ENCODE peak calls at places on chromosomes 4 and X, in five cellular contexts. Q is mesenchymal stem cell, G is uterus, O is transverse colon, F is heart right ventricle. C is an unnamed sample.

GRCh38 chrX:30943984-30944383 is 54.9 kb upstream of the TAB3 start:
- DNase-seq in F (no peak), G (no peak), O (no peak), Q (no peak), C (no peak)

GRCh38 chr4:108940086-108941033 is 177.5 kb upstream of the ETNPPL start:
- DNase-seq in Q (no peak), G (no peak), O (no peak), F (no peak), C (no peak)

GRCh38 chr4:82275431-82276423 is 98.1 kb downstream of the HNRNPD start:
- DNase-seq in Q (no peak), F (no peak), G (no peak), O (no peak), C (no peak)

GRCh38 chr4:101020956-101021355 is 326.4 kb downstream of the PPP3CA start:
- DNase-seq in Q (peak), G (no peak), F (no peak), O (no peak), C (no peak)

GRCh38 chr4:114005569-114006442 is 26.4 kb upstream of the ARSJ start:
- DNase-seq in Q (no peak), O (no peak), G (no peak), F (no peak), C (no peak)

GRCh38 chrX:115632455-115632854 is 71.5 kb downstream of the PLS3 start:
- DNase-seq in F (no peak), G (no peak), Q (no peak), O (no peak), C (no peak)

GRCh38 chr4:172683016-172683415 is 485.6 kb upstream of the GALNT7 start:
- DNase-seq in Q (peak), O (no peak), G (no peak), F (no peak), C (no peak)

GRCh38 chr4:15001248-15001824 is 945 bp upstream of the CPEB2 start:
- DNase-seq in O (peak), F (peak), G (peak), Q (peak), C (peak)

GRCh38 chrX:24643116-24643515 is 4.0 kb downstream of the PCYT1B start:
- DNase-seq in Q (peak), G (no peak), O (no peak), F (no peak), C (no peak)

GRCh38 chrX:133254666-133255065 is 36.5 kb upstream of the TFDP3 start:
- DNase-seq in Q (peak), G (no peak), O (no peak), F (no peak), C (no peak)

GRCh38 chr4:143335979-143336827 is 473 bp upstream of the GAB1 start:
- DNase-seq in Q (peak), O (peak), G (peak), F (peak), C (peak)

GRCh38 chr4:151948351-151949016 is 187.7 kb upstream of the GATB start:
- DNase-seq in Q (no peak), G (no peak), F (no peak), O (no peak), C (no peak)

GRCh38 chr4:163107754-163108153 is 58.9 kb downstream of the NAF1 start:
- DNase-seq in F (no peak), O (no peak), G (no peak), Q (peak), C (no peak)

GRCh38 chr4:107734120-107734519 is 14.1 kb upstream of the PAPSS1 start:
- DNase-seq in O (no peak), Q (peak), F (no peak), G (no peak), C (no peak)

GRCh38 chr4:151727365-151727764 is 33.4 kb downstream of the GATB start:
- DNase-seq in F (no peak), G (no peak), Q (no peak), O (no peak), C (no peak)

GRCh38 chrX:136251042-136251991 is at the start of gene MAP7D3:
- DNase-seq in Q (peak), G (peak), F (peak), O (peak), C (peak)

GRCh38 chrX:120857240-120857639 is 18.4 kb downstream of the CT47B1 start:
- DNase-seq in F (no peak), Q (no peak), G (no peak), O (no peak), C (no peak)

GRCh38 chr4:177308842-177309524 is 691 bp upstream of the NEIL3 start:
- DNase-seq in Q (no peak), G (no peak), O (no peak), F (no peak), C (no peak)

GRCh38 chr4:79865253-79865652 is 207.8 kb downstream of the ANTXR2 start:
- DNase-seq in F (no peak), G (no peak), Q (peak), O (no peak), C (no peak)

GRCh38 chr4:121462660-121463261 is 81.9 kb upstream of the QRFPR start:
- DNase-seq in F (peak), Q (peak), O (peak), G (no peak), C (no peak)

GRCh38 chr4:142155347-142155746 is 519.0 kb downstream of the IL15 start:
- DNase-seq in O (no peak), G (no peak), F (peak), Q (no peak), C (no peak)

GRCh38 chr4:83083925-83084475 is 30.5 kb downstream of the PLAC8 start:
- DNase-seq in F (no peak), Q (no peak), G (no peak), O (peak), C (no peak)

GRCh38 chr4:75004755-75005668 is 72.1 kb downstream of the PARM1 start:
- DNase-seq in F (peak), Q (no peak), O (no peak), G (no peak), C (no peak)

GRCh38 chrX:81259714-81260395 is 58.0 kb downstream of the SH3BGRL start:
- DNase-seq in O (no peak), G (no peak), Q (peak), F (no peak), C (no peak)

GRCh38 chrX:53074987-53075386 is 7.2 kb upstream of the TSPYL2 start:
- DNase-seq in Q (no peak), F (no peak), O (no peak), G (no peak), C (no peak)

GRCh38 chrX:31499120-31499519 is 427.3 kb upstream of the FTHL17 start:
- DNase-seq in Q (peak), F (no peak), O (no peak), G (no peak), C (no peak)

GRCh38 chr4:169999923-170000322 is 26.3 kb downstream of the MFAP3L start:
- DNase-seq in G (no peak), O (no peak), Q (no peak), F (no peak), C (no peak)

GRCh38 chr4:15198070-15198727 is 195.9 kb downstream of the CPEB2 start:
- DNase-seq in Q (no peak), F (no peak), O (no peak), G (no peak), C (no peak)

GRCh38 chrX:134669378-134670098 is 11.3 kb upstream of the PLAC1 start:
- DNase-seq in F (no peak), O (peak), Q (peak), G (peak), C (peak)

GRCh38 chrX:7574325-7574724 is 268.6 kb upstream of the VCX start:
- DNase-seq in F (peak), G (no peak), O (no peak), Q (peak), C (no peak)

GRCh38 chr4:54913751-54914526 is 211.5 kb downstream of the KDR start:
- DNase-seq in G (no peak), O (no peak), F (peak), Q (peak), C (no peak)

GRCh38 chr4:147542229-147542990 is 61.5 kb downstream of the EDNRA start:
- DNase-seq in F (no peak), Q (no peak), G (no peak), O (no peak), C (no peak)

GRCh38 chr4:132346016-132346415 is 803.1 kb upstream of the PCDH10 start:
- DNase-seq in O (no peak), Q (no peak), F (no peak), G (no peak), C (no peak)

GRCh38 chrX:149151805-149152757 is 353.0 kb downstream of the IDS start:
- DNase-seq in O (no peak), Q (peak), F (no peak), G (no peak), C (no peak)

GRCh38 chr4:79044260-79044659 is 105.0 kb upstream of the PAQR3 start:
- DNase-seq in F (no peak), O (no peak), Q (peak), G (no peak), C (no peak)

GRCh38 chr4:55608591-55608990 is 16.5 kb upstream of the PDCL2 start:
- DNase-seq in Q (no peak), O (no peak), G (no peak), F (no peak), C (no peak)

GRCh38 chr4:135492439-135492838 is 1290.8 kb upstream of the PABPC4L start:
- DNase-seq in F (no peak), G (no peak), O (no peak), Q (no peak), C (no peak)

GRCh38 chr4:154124539-154125255 is 335.8 kb upstream of the SFRP2 start:
- DNase-seq in F (no peak), O (no peak), Q (peak), G (no peak), C (no peak)

GRCh38 chrX:15356444-15356843 is 21.1 kb upstream of the PIGA start:
- DNase-seq in O (no peak), G (no peak), F (no peak), Q (peak), C (no peak)

GRCh38 chr4:140049924-140050681 is 103.9 kb downstream of the MAML3 start:
- DNase-seq in Q (no peak), O (no peak), G (no peak), F (no peak), C (no peak)

GRCh38 chr4:35789899-35790574 is 454.3 kb downstream of the ARAP2 start:
- DNase-seq in Q (no peak), O (no peak), G (no peak), F (no peak), C (no peak)

GRCh38 chr4:35793766-35794165 is 450.5 kb downstream of the ARAP2 start:
- DNase-seq in Q (no peak), O (no peak), F (no peak), G (no peak), C (no peak)

DNA sequence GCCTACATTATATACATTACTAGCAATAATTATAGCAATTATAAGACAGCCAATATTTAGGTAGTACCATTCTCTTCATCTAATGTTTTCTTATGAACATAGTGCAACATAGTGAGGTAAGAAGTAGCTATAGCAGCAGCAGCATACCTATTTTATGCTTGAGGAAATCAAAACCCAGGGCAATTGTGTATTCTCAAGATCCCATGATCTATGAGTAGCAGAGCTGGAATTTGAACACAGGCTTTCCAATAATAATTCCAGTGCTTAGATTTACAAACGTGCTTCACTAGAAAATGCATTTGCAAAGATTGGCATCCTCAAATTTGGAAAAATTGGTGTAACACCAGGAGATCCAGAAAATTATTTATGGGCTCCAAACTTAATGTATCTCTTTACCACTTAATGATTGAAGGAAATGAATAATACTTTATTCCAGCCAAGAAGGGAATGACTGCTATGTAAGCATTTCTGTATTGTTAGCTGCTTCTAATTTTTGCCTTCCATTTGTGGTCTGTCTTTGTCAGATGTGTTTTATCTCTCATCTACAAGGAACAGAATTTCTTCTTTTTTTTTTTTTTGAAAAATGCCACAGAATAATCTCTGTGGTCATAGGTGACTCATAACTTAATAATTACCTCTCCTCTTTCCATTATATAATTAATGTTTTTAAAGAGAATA is 451.1 kb downstream of the ARAP2 start:
- DNase-seq in F (no peak), Q (peak), O (no peak), G (no peak), C (no peak)
- H3K27ac ChIP-seq in F (no peak), Q (peak), O (no peak), G (no peak), C (no peak)

GRCh38 chr4:184357164-184357563 is 117.2 kb downstream of the IRF2 start:
- DNase-seq in F (no peak), Q (no peak), O (no peak), G (no peak), C (no peak)
- H3K27ac ChIP-seq in F (no peak), Q (no peak), O (no peak), G (no peak), C (no peak)

DNA sequence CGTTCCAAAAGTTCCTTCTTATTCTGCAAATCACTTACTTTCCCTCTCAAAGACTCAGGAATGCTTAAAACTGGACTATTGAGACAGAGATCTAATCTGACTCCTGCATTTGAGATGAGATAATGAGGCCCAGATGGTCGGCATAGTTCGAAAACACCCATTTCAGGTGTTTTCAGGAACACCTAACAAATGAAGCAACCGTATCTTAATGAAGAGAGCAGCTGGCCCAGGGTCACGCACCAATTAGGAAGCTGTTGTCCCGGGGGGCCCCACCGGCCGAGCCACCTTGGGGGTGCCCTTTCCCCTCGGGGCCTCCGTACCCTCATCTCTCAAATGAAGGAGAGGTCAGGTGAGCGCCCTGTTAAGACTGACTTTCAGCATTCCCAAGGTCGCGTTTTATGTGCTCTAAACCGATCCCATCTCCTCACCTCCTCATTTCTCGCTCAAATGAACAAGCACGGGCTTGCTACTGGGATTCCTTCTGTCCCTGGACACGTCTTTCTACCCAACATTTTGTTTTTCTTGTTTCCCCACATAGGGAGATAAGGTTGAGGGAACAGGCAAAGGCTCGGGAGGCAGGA is 826 bp downstream of the LRPAP1 start:
- DNase-seq in Q (peak), O (no peak), G (no peak), F (no peak), C (no peak)
- H3K27ac ChIP-seq in Q (no peak), O (peak), G (peak), F (peak), C (no peak)

GRCh38 chr4:156948133-156948532 is 23.5 kb downstream of the PDGFC start:
- DNase-seq in F (no peak), Q (no peak), G (no peak), O (no peak), C (no peak)
- H3K27ac ChIP-seq in F (no peak), Q (peak), G (peak), O (no peak), C (no peak)